ENCODE peak calls at places on chromosome 17, in eight cellular contexts. One of them, this sample, is unnamed.
A peak's percentile ranks its signal among the peaks of the same experiment; 100 is the strongest.

GRCh38 chr17:64278614-64279013 is 15.6 kb upstream of the TEX2 start:
- DNase-seq in psoas muscle: no peak
- DNase-seq in fibroblast of lung: no peak
- DNase-seq in brain microvascular endothelial cell: no peak
- DNase-seq in activated B cell treated with CpG ODN at 0.5 μM for 24 hours: no peak
- DNase-seq in foreskin keratinocyte: peak; percentile 92
- DNase-seq in NCI-H1092 treated with DMSO at 0.1 percent for 48 hours: no peak
- DNase-seq in thoracic aorta: no peak
- DNase-seq in this sample: no peak

GRCh38 chr17:49748791-49749190 is 15.1 kb downstream of the FAM117A start:
- DNase-seq in psoas muscle: no peak
- DNase-seq in foreskin keratinocyte: no peak
- DNase-seq in activated B cell treated with CpG ODN at 0.5 μM for 24 hours: no peak
- DNase-seq in NCI-H1092 treated with DMSO at 0.1 percent for 48 hours: no peak
- DNase-seq in fibroblast of lung: no peak
- DNase-seq in brain microvascular endothelial cell: no peak
- DNase-seq in thoracic aorta: no peak
- DNase-seq in this sample: no peak

GRCh38 chr17:45143767-45144198 is 4.5 kb upstream of the HEXIM1 start:
- DNase-seq in activated B cell treated with CpG ODN at 0.5 μM for 24 hours: peak; percentile 61
- DNase-seq in foreskin keratinocyte: peak; percentile 74
- DNase-seq in fibroblast of lung: peak; percentile 94
- DNase-seq in NCI-H1092 treated with DMSO at 0.1 percent for 48 hours: no peak
- DNase-seq in thoracic aorta: peak; percentile 69
- DNase-seq in brain microvascular endothelial cell: peak; percentile 74
- DNase-seq in psoas muscle: peak; percentile 94
- DNase-seq in this sample: no peak

GRCh38 chr17:81151039-81151677 is 14.1 kb upstream of the PVALEF start:
- DNase-seq in thoracic aorta: no peak
- DNase-seq in brain microvascular endothelial cell: no peak
- DNase-seq in psoas muscle: no peak
- DNase-seq in foreskin keratinocyte: no peak
- DNase-seq in fibroblast of lung: no peak
- DNase-seq in activated B cell treated with CpG ODN at 0.5 μM for 24 hours: no peak
- DNase-seq in NCI-H1092 treated with DMSO at 0.1 percent for 48 hours: no peak
- DNase-seq in this sample: no peak

GRCh38 chr17:26766743-26767142 is 527.2 kb upstream of the WSB1 start:
- DNase-seq in thoracic aorta: no peak
- DNase-seq in foreskin keratinocyte: no peak
- DNase-seq in psoas muscle: no peak
- DNase-seq in activated B cell treated with CpG ODN at 0.5 μM for 24 hours: no peak
- DNase-seq in brain microvascular endothelial cell: no peak
- DNase-seq in NCI-H1092 treated with DMSO at 0.1 percent for 48 hours: no peak
- DNase-seq in fibroblast of lung: no peak
- DNase-seq in this sample: no peak

GRCh38 chr17:79916991-79917901 is 78.0 kb upstream of the CBX4 start:
- DNase-seq in activated B cell treated with CpG ODN at 0.5 μM for 24 hours: no peak
- DNase-seq in brain microvascular endothelial cell: no peak
- DNase-seq in NCI-H1092 treated with DMSO at 0.1 percent for 48 hours: no peak
- DNase-seq in thoracic aorta: no peak
- DNase-seq in foreskin keratinocyte: no peak
- DNase-seq in psoas muscle: no peak
- DNase-seq in fibroblast of lung: no peak
- DNase-seq in this sample: no peak

GRCh38 chr17:63550816-63551639 is 751 bp downstream of the DCAF7 start:
- DNase-seq in thoracic aorta: no peak
- DNase-seq in NCI-H1092 treated with DMSO at 0.1 percent for 48 hours: peak; percentile 71
- DNase-seq in psoas muscle: no peak
- DNase-seq in brain microvascular endothelial cell: peak; percentile 42
- DNase-seq in activated B cell treated with CpG ODN at 0.5 μM for 24 hours: no peak
- DNase-seq in fibroblast of lung: peak; percentile 20
- DNase-seq in foreskin keratinocyte: peak; percentile 21
- DNase-seq in this sample: peak; percentile 39

GRCh38 chr17:8700546-8700945 is 44.1 kb downstream of the CCDC42 start:
- DNase-seq in psoas muscle: no peak
- DNase-seq in foreskin keratinocyte: no peak
- DNase-seq in activated B cell treated with CpG ODN at 0.5 μM for 24 hours: no peak
- DNase-seq in brain microvascular endothelial cell: no peak
- DNase-seq in NCI-H1092 treated with DMSO at 0.1 percent for 48 hours: no peak
- DNase-seq in fibroblast of lung: no peak
- DNase-seq in thoracic aorta: no peak
- DNase-seq in this sample: no peak

GRCh38 chr17:46811978-46812583 is 6.4 kb downstream of the WNT3 start:
- DNase-seq in activated B cell treated with CpG ODN at 0.5 μM for 24 hours: no peak
- DNase-seq in psoas muscle: no peak
- DNase-seq in foreskin keratinocyte: peak; percentile 64
- DNase-seq in fibroblast of lung: no peak
- DNase-seq in brain microvascular endothelial cell: no peak
- DNase-seq in NCI-H1092 treated with DMSO at 0.1 percent for 48 hours: no peak
- DNase-seq in thoracic aorta: no peak
- DNase-seq in this sample: no peak

GRCh38 chr17:46003907-46004748 is 5.1 kb downstream of the STH start:
- DNase-seq in activated B cell treated with CpG ODN at 0.5 μM for 24 hours: no peak
- DNase-seq in NCI-H1092 treated with DMSO at 0.1 percent for 48 hours: peak; percentile 83
- DNase-seq in thoracic aorta: no peak
- DNase-seq in psoas muscle: peak; percentile 46
- DNase-seq in brain microvascular endothelial cell: no peak
- DNase-seq in fibroblast of lung: peak; percentile 11
- DNase-seq in foreskin keratinocyte: no peak
- DNase-seq in this sample: no peak

GRCh38 chr17:44091200-44091997 is 20.9 kb downstream of the G6PC3 start:
- DNase-seq in foreskin keratinocyte: no peak
- DNase-seq in psoas muscle: no peak
- DNase-seq in NCI-H1092 treated with DMSO at 0.1 percent for 48 hours: no peak
- DNase-seq in activated B cell treated with CpG ODN at 0.5 μM for 24 hours: no peak
- DNase-seq in thoracic aorta: no peak
- DNase-seq in fibroblast of lung: no peak
- DNase-seq in brain microvascular endothelial cell: no peak
- DNase-seq in this sample: no peak

GRCh38 chr17:81583589-81584337 is 31.6 kb upstream of the FAAP100 start:
- DNase-seq in NCI-H1092 treated with DMSO at 0.1 percent for 48 hours: no peak
- DNase-seq in psoas muscle: no peak
- DNase-seq in brain microvascular endothelial cell: no peak
- DNase-seq in fibroblast of lung: no peak
- DNase-seq in activated B cell treated with CpG ODN at 0.5 μM for 24 hours: no peak
- DNase-seq in thoracic aorta: no peak
- DNase-seq in foreskin keratinocyte: no peak
- DNase-seq in this sample: no peak

GRCh38 chr17:64661731-64661980 is 451 bp downstream of the SMURF2 start:
- DNase-seq in fibroblast of lung: no peak
- DNase-seq in NCI-H1092 treated with DMSO at 0.1 percent for 48 hours: peak; percentile 16
- DNase-seq in foreskin keratinocyte: no peak
- DNase-seq in brain microvascular endothelial cell: no peak
- DNase-seq in activated B cell treated with CpG ODN at 0.5 μM for 24 hours: no peak
- DNase-seq in thoracic aorta: no peak
- DNase-seq in psoas muscle: no peak
- DNase-seq in this sample: no peak

GRCh38 chr17:28585891-28586290 is 9.2 kb upstream of the ALDOC start:
- DNase-seq in NCI-H1092 treated with DMSO at 0.1 percent for 48 hours: no peak
- DNase-seq in thoracic aorta: no peak
- DNase-seq in psoas muscle: no peak
- DNase-seq in foreskin keratinocyte: no peak
- DNase-seq in fibroblast of lung: no peak
- DNase-seq in activated B cell treated with CpG ODN at 0.5 μM for 24 hours: no peak
- DNase-seq in brain microvascular endothelial cell: no peak
- DNase-seq in this sample: no peak

GRCh38 chr17:81405382-81406005 is 10.2 kb downstream of the BAHCC1 start:
- DNase-seq in thoracic aorta: peak; percentile 73
- DNase-seq in activated B cell treated with CpG ODN at 0.5 μM for 24 hours: no peak
- DNase-seq in NCI-H1092 treated with DMSO at 0.1 percent for 48 hours: no peak
- DNase-seq in psoas muscle: peak; percentile 71
- DNase-seq in foreskin keratinocyte: no peak
- DNase-seq in fibroblast of lung: peak; percentile 79
- DNase-seq in brain microvascular endothelial cell: no peak
- DNase-seq in this sample: no peak

GRCh38 chr17:78862073-78863023 is 21.7 kb upstream of the USP36 start:
- DNase-seq in brain microvascular endothelial cell: peak; percentile 96
- DNase-seq in NCI-H1092 treated with DMSO at 0.1 percent for 48 hours: no peak
- DNase-seq in foreskin keratinocyte: peak; percentile 90
- DNase-seq in activated B cell treated with CpG ODN at 0.5 μM for 24 hours: no peak
- DNase-seq in thoracic aorta: peak; percentile 93
- DNase-seq in fibroblast of lung: peak; percentile 99
- DNase-seq in psoas muscle: peak; percentile 84
- DNase-seq in this sample: no peak

GRCh38 chr17:46770818-46771600 is 47.5 kb downstream of the WNT3 start:
- DNase-seq in thoracic aorta: no peak
- DNase-seq in fibroblast of lung: peak; percentile 17
- DNase-seq in brain microvascular endothelial cell: no peak
- DNase-seq in foreskin keratinocyte: no peak
- DNase-seq in activated B cell treated with CpG ODN at 0.5 μM for 24 hours: peak; percentile 63
- DNase-seq in psoas muscle: peak; percentile 33
- DNase-seq in NCI-H1092 treated with DMSO at 0.1 percent for 48 hours: no peak
- DNase-seq in this sample: no peak

GRCh38 chr17:60393840-60394529 is 2.1 kb upstream of the USP32 start:
- DNase-seq in fibroblast of lung: no peak
- DNase-seq in activated B cell treated with CpG ODN at 0.5 μM for 24 hours: no peak
- DNase-seq in thoracic aorta: no peak
- DNase-seq in foreskin keratinocyte: no peak
- DNase-seq in psoas muscle: no peak
- DNase-seq in brain microvascular endothelial cell: no peak
- DNase-seq in NCI-H1092 treated with DMSO at 0.1 percent for 48 hours: no peak
- DNase-seq in this sample: no peak

GRCh38 chr17:59756236-59756818 is 48.9 kb downstream of the VMP1 start:
- DNase-seq in activated B cell treated with CpG ODN at 0.5 μM for 24 hours: no peak
- DNase-seq in thoracic aorta: no peak
- DNase-seq in NCI-H1092 treated with DMSO at 0.1 percent for 48 hours: no peak
- DNase-seq in psoas muscle: no peak
- DNase-seq in fibroblast of lung: peak; percentile 75
- DNase-seq in foreskin keratinocyte: peak; percentile 92
- DNase-seq in brain microvascular endothelial cell: peak; percentile 82
- DNase-seq in this sample: no peak

GRCh38 chr17:48576479-48577309 is 1.5 kb downstream of the HOXB4 start:
- DNase-seq in fibroblast of lung: no peak
- DNase-seq in brain microvascular endothelial cell: no peak
- DNase-seq in NCI-H1092 treated with DMSO at 0.1 percent for 48 hours: no peak
- DNase-seq in foreskin keratinocyte: no peak
- DNase-seq in activated B cell treated with CpG ODN at 0.5 μM for 24 hours: no peak
- DNase-seq in psoas muscle: peak; percentile 78
- DNase-seq in thoracic aorta: no peak
- DNase-seq in this sample: no peak

GRCh38 chr17:56834380-56835258 is 668 bp downstream of the DGKE start:
- DNase-seq in psoas muscle: peak; percentile 36
- DNase-seq in NCI-H1092 treated with DMSO at 0.1 percent for 48 hours: peak; percentile 74
- DNase-seq in fibroblast of lung: peak; percentile 6
- DNase-seq in brain microvascular endothelial cell: no peak
- DNase-seq in foreskin keratinocyte: peak; percentile 45
- DNase-seq in thoracic aorta: no peak
- DNase-seq in activated B cell treated with CpG ODN at 0.5 μM for 24 hours: peak; percentile 59
- DNase-seq in this sample: peak; percentile 74

GRCh38 chr17:49516190-49516589 is 21.1 kb downstream of the NGFR start:
- DNase-seq in activated B cell treated with CpG ODN at 0.5 μM for 24 hours: no peak
- DNase-seq in fibroblast of lung: no peak
- DNase-seq in psoas muscle: no peak
- DNase-seq in thoracic aorta: no peak
- DNase-seq in brain microvascular endothelial cell: no peak
- DNase-seq in foreskin keratinocyte: no peak
- DNase-seq in NCI-H1092 treated with DMSO at 0.1 percent for 48 hours: no peak
- DNase-seq in this sample: no peak

GRCh38 chr17:280901-281300 is 71.7 kb downstream of the RPH3AL start:
- DNase-seq in NCI-H1092 treated with DMSO at 0.1 percent for 48 hours: no peak
- DNase-seq in fibroblast of lung: no peak
- DNase-seq in activated B cell treated with CpG ODN at 0.5 μM for 24 hours: no peak
- DNase-seq in psoas muscle: no peak
- DNase-seq in foreskin keratinocyte: no peak
- DNase-seq in thoracic aorta: no peak
- DNase-seq in brain microvascular endothelial cell: no peak
- DNase-seq in this sample: no peak

GRCh38 chr17:78257810-78258322 is 26.4 kb downstream of the TMEM235 start:
- DNase-seq in brain microvascular endothelial cell: peak; percentile 9
- DNase-seq in fibroblast of lung: peak; percentile 32
- DNase-seq in foreskin keratinocyte: no peak
- DNase-seq in psoas muscle: no peak
- DNase-seq in activated B cell treated with CpG ODN at 0.5 μM for 24 hours: no peak
- DNase-seq in thoracic aorta: no peak
- DNase-seq in NCI-H1092 treated with DMSO at 0.1 percent for 48 hours: no peak
- DNase-seq in this sample: peak; percentile 44

GRCh38 chr17:57541472-57542394 is 203.4 kb downstream of the CCDC182 start:
- DNase-seq in activated B cell treated with CpG ODN at 0.5 μM for 24 hours: no peak
- DNase-seq in thoracic aorta: peak; percentile 60
- DNase-seq in brain microvascular endothelial cell: peak; percentile 92
- DNase-seq in foreskin keratinocyte: peak; percentile 76
- DNase-seq in fibroblast of lung: peak; percentile 54
- DNase-seq in psoas muscle: peak; percentile 75
- DNase-seq in NCI-H1092 treated with DMSO at 0.1 percent for 48 hours: no peak
- DNase-seq in this sample: peak; percentile 20

GRCh38 chr17:81961087-81961514 is at the start of gene NOTUM:
- DNase-seq in NCI-H1092 treated with DMSO at 0.1 percent for 48 hours: peak; percentile 16
- DNase-seq in foreskin keratinocyte: no peak
- DNase-seq in activated B cell treated with CpG ODN at 0.5 μM for 24 hours: no peak
- DNase-seq in fibroblast of lung: peak; percentile 27
- DNase-seq in psoas muscle: peak; percentile 54
- DNase-seq in thoracic aorta: no peak
- DNase-seq in brain microvascular endothelial cell: no peak
- DNase-seq in this sample: no peak

GRCh38 chr17:36934144-36934758 is 3.0 kb upstream of the LHX1 start:
- DNase-seq in thoracic aorta: no peak
- DNase-seq in psoas muscle: no peak
- DNase-seq in NCI-H1092 treated with DMSO at 0.1 percent for 48 hours: no peak
- DNase-seq in activated B cell treated with CpG ODN at 0.5 μM for 24 hours: no peak
- DNase-seq in brain microvascular endothelial cell: no peak
- DNase-seq in foreskin keratinocyte: no peak
- DNase-seq in fibroblast of lung: no peak
- DNase-seq in this sample: peak; percentile 15

GRCh38 chr17:38322156-38322779 is 21.5 kb downstream of the GPR179 start:
- DNase-seq in foreskin keratinocyte: peak; percentile 31
- DNase-seq in psoas muscle: peak; percentile 64
- DNase-seq in NCI-H1092 treated with DMSO at 0.1 percent for 48 hours: no peak
- DNase-seq in thoracic aorta: peak; percentile 12
- DNase-seq in fibroblast of lung: peak; percentile 58
- DNase-seq in activated B cell treated with CpG ODN at 0.5 μM for 24 hours: peak; percentile 61
- DNase-seq in brain microvascular endothelial cell: peak; percentile 33
- DNase-seq in this sample: peak; percentile 45

GRCh38 chr17:53253956-53254597 is 568.6 kb upstream of the KIF2B start:
- DNase-seq in foreskin keratinocyte: no peak
- DNase-seq in NCI-H1092 treated with DMSO at 0.1 percent for 48 hours: no peak
- DNase-seq in fibroblast of lung: no peak
- DNase-seq in psoas muscle: no peak
- DNase-seq in thoracic aorta: no peak
- DNase-seq in brain microvascular endothelial cell: no peak
- DNase-seq in activated B cell treated with CpG ODN at 0.5 μM for 24 hours: no peak
- DNase-seq in this sample: no peak

GRCh38 chr17:1532836-1533602 is 16.6 kb upstream of the INPP5K start:
- DNase-seq in brain microvascular endothelial cell: no peak
- DNase-seq in activated B cell treated with CpG ODN at 0.5 μM for 24 hours: peak; percentile 45
- DNase-seq in NCI-H1092 treated with DMSO at 0.1 percent for 48 hours: no peak
- DNase-seq in thoracic aorta: no peak
- DNase-seq in fibroblast of lung: peak; percentile 20
- DNase-seq in psoas muscle: no peak
- DNase-seq in foreskin keratinocyte: no peak
- DNase-seq in this sample: no peak

GRCh38 chr17:78258323-78259229 is 27.1 kb downstream of the TMEM235 start:
- DNase-seq in activated B cell treated with CpG ODN at 0.5 μM for 24 hours: no peak
- DNase-seq in foreskin keratinocyte: no peak
- DNase-seq in NCI-H1092 treated with DMSO at 0.1 percent for 48 hours: no peak
- DNase-seq in fibroblast of lung: peak; percentile 23
- DNase-seq in psoas muscle: peak; percentile 59
- DNase-seq in thoracic aorta: no peak
- DNase-seq in brain microvascular endothelial cell: peak; percentile 38
- DNase-seq in this sample: peak; percentile 85

GRCh38 chr17:42679001-42679491 is 2.3 kb upstream of the PLEKHH3 start:
- DNase-seq in thoracic aorta: no peak
- DNase-seq in brain microvascular endothelial cell: peak; percentile 45
- DNase-seq in foreskin keratinocyte: peak; percentile 72
- DNase-seq in NCI-H1092 treated with DMSO at 0.1 percent for 48 hours: peak; percentile 61
- DNase-seq in fibroblast of lung: peak; percentile 36
- DNase-seq in psoas muscle: no peak
- DNase-seq in activated B cell treated with CpG ODN at 0.5 μM for 24 hours: no peak
- DNase-seq in this sample: peak; percentile 69

GRCh38 chr17:80445152-80446110 is 30.5 kb downstream of the ENDOV start:
- DNase-seq in brain microvascular endothelial cell: no peak
- DNase-seq in thoracic aorta: no peak
- DNase-seq in activated B cell treated with CpG ODN at 0.5 μM for 24 hours: no peak
- DNase-seq in NCI-H1092 treated with DMSO at 0.1 percent for 48 hours: no peak
- DNase-seq in foreskin keratinocyte: no peak
- DNase-seq in fibroblast of lung: no peak
- DNase-seq in psoas muscle: no peak
- DNase-seq in this sample: no peak

GRCh38 chr17:27674335-27674734 is 43.3 kb downstream of the LGALS9 start:
- DNase-seq in activated B cell treated with CpG ODN at 0.5 μM for 24 hours: no peak
- DNase-seq in thoracic aorta: no peak
- DNase-seq in fibroblast of lung: no peak
- DNase-seq in foreskin keratinocyte: no peak
- DNase-seq in brain microvascular endothelial cell: no peak
- DNase-seq in psoas muscle: no peak
- DNase-seq in NCI-H1092 treated with DMSO at 0.1 percent for 48 hours: no peak
- DNase-seq in this sample: no peak

This sample was measured in NCI-H146.